ENCODE peak calls at places on chromosomes 2 and 18, in four cellular contexts. J is HepG2, D is K562, S is GM12878. E is an unnamed sample.

GRCh38 chr2:121771976-121772742 is 16.7 kb downstream of the TSN start:
- DNase-seq in S (no peak), J (peak; percentile 28), D (no peak), E (no peak)

GRCh38 chr18:58911766-58912165 is 47.1 kb downstream of the ZNF532 start:
- DNase-seq in D (no peak), J (no peak), S (no peak), E (no peak)

GRCh38 chr2:70851704-70852103 is 16.1 kb upstream of the CD207 start:
- DNase-seq in S (peak; percentile 73), D (no peak), J (no peak), E (no peak)

GRCh38 chr18:58562999-58563667 is 65.8 kb downstream of the ALPK2 start:
- DNase-seq in D (no peak), J (no peak), S (peak; percentile 84), E (no peak)

GRCh38 chr2:70340921-70341765 is 39.3 kb upstream of the FAM136A start:
- DNase-seq in S (no peak), D (peak; percentile 81), J (peak; percentile 62), E (peak; percentile 78)

GRCh38 chr18:70044626-70045025 is 97.0 kb upstream of the CD226 start:
- DNase-seq in J (no peak), S (no peak), D (no peak), E (no peak)

GRCh38 chr2:136248242-136248641 is 130.3 kb upstream of the CXCR4 start:
- DNase-seq in S (no peak), J (no peak), D (no peak), E (peak; percentile 26)

GRCh38 chr18:10247402-10248117 is 206.9 kb upstream of the APCDD1 start:
- DNase-seq in S (no peak), J (no peak), D (no peak), E (no peak)

GRCh38 chr2:11111811-11112425 is 43.3 kb upstream of the SLC66A3 start:
- DNase-seq in J (no peak), D (no peak), S (no peak), E (no peak)

GRCh38 chr2:130152816-130153595 is 8.1 kb upstream of the CCDC74B start:
- DNase-seq in J (no peak), S (no peak), D (no peak), E (no peak)

GRCh38 chr2:147125145-147125544 is 719.7 kb upstream of the ACVR2A start:
- DNase-seq in D (no peak), J (no peak), S (no peak), E (no peak)

GRCh38 chr2:7742301-7742700 is 825.1 kb downstream of the RNF144A start:
- DNase-seq in D (no peak), S (no peak), J (no peak), E (no peak)

GRCh38 chr2:194822657-194823056 is 834.4 kb upstream of the SLC39A10 start:
- DNase-seq in D (no peak), J (no peak), S (no peak), E (no peak)

GRCh38 chr18:32550958-32551357 is 80.3 kb upstream of the GAREM1 start:
- DNase-seq in S (no peak), D (peak; percentile 19), J (peak; percentile 15), E (peak; percentile 39)

GRCh38 chr18:51559902-51560287 is 362.4 kb upstream of the MEX3C start:
- DNase-seq in D (no peak), S (no peak), J (no peak), E (no peak)

GRCh38 chr2:205865794-205866490 is 183.6 kb downstream of the NRP2 start:
- DNase-seq in S (no peak), J (no peak), D (no peak), E (no peak)

GRCh38 chr2:237466266-237466665 is 20.8 kb upstream of the MLPH start:
- DNase-seq in J (no peak), S (no peak), D (no peak), E (no peak)

GRCh38 chr2:64273524-64274398 is 129.5 kb upstream of the PELI1 start:
- DNase-seq in J (peak; percentile 25), D (no peak), S (no peak), E (no peak)

GRCh38 chr2:974454-974853 is 23.8 kb downstream of the SNTG2 start:
- DNase-seq in S (no peak), J (no peak), D (no peak), E (no peak)
- TF ChIP-seq FOXK2 in S (no peak), J (no peak), D (no peak), E (no peak)

GRCh38 chr2:37671013-37671815 is at the start of gene CDC42EP3:
- DNase-seq in J (no peak), S (no peak), D (peak; percentile 86), E (peak; percentile 67)
- TF ChIP-seq FOXK2 in J (no peak), S (no peak), D (no peak), E (no peak)

GRCh38 chr18:3323900-3324299 is 62.0 kb downstream of the MYL12B start:
- DNase-seq in S (peak; percentile 7), D (no peak), J (no peak), E (no peak)

GRCh38 chr18:3319399-3319798 is 57.5 kb downstream of the MYL12B start:
- DNase-seq in D (no peak), J (no peak), S (no peak), E (no peak)

GRCh38 chr18:3319894-3320438 is 58.0 kb downstream of the MYL12B start:
- DNase-seq in J (no peak), S (no peak), D (no peak), E (no peak)

GRCh38 chr18:3321133-3321812 is 59.3 kb downstream of the MYL12B start:
- DNase-seq in S (no peak), J (no peak), D (peak; percentile 34), E (no peak)
- TF ChIP-seq FOXK2 in S (no peak), J (no peak), D (no peak), E (no peak)

DNA sequence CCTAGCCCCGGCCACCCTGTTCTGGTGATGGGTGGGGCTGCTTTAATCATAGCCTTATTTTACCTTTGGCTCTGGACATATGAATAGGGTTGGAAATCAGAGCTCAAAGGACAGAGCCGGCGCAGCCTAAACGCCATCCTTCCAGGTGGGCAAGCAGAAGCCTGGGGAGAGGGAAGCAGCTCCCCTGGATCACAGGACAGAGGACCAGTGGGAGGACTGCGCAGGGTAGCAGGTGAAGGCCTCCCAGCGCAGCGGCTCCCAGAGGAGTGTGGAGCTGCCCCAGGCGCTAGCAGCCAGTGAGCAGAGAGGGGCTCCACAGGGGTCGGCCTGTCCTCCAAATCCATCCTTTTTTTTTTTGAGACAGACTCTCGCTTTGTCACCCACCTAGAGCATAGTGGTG is 16.4 kb upstream of the CYS1 start:
- DNase-seq in D (no peak), J (no peak), S (no peak), E (no peak)
- TF ChIP-seq FOXK2 in D (no peak), J (no peak), S (no peak), E (no peak)

GRCh38 chr2:165693838-165694237 is 100.2 kb downstream of the GALNT3 start:
- DNase-seq in D (no peak), S (no peak), J (no peak), E (no peak)

GRCh38 chr2:165687376-165687775 is 106.7 kb downstream of the GALNT3 start:
- DNase-seq in S (no peak), D (no peak), J (no peak), E (no peak)

GRCh38 chr2:165691615-165692014 is 102.4 kb downstream of the GALNT3 start:
- DNase-seq in J (no peak), D (no peak), S (no peak), E (peak; percentile 21)
- TF ChIP-seq FOXK2 in J (no peak), D (no peak), S (no peak), E (no peak)

DNA sequence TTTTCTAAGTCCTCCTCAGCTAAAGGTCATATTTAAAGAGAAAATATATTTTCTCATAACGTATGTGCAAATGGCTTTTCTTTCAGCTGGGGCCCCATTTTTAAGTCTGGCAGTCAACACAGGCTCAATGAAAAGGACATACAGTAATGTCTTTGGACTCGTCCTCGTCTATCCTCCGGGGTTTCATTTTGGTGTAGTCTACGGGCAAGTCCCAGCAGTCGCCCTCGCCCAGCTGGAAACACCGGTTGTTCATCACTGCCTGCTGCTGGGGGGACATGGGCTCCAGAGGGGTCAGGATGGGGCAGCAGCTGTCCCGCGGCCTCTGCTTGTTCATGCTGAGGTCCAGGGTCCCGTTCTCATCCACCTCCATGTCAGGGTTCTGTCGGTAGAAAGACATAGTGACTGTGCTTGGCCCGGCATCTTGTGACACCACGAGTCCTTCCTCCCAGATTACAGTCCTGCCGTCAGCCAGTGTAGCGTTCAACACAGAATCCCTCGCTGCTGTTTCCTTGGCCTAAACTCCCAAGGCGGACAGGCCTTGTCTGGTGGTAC is 144.9 kb upstream of the PXDN start:
- DNase-seq in J (no peak), D (no peak), S (no peak), E (no peak)
- TF ChIP-seq FOXK2 in J (no peak), D (no peak), S (no peak), E (no peak)